ENCODE peak calls at places on chromosomes 12 and 14, in ten cellular contexts. K, D, G, Z, S, H, P, J, R and W are unnamed samples.

GRCh38 chr12:7460375-7461259 is 16.7 kb upstream of the CD163L1 start:
- DNase-seq in G (peak; percentile 36), H (peak; percentile 39), S (no peak), J (peak; percentile 4), P (peak; percentile 72), Z (peak; percentile 69), D (peak; percentile 44), R (no peak), K (peak; percentile 51), W (no peak)

GRCh38 chr12:133080051-133080618 is 588 bp upstream of the ZNF140 start:
- DNase-seq in P (peak; percentile 90), K (peak; percentile 99), J (peak; percentile 92), R (peak; percentile 96), G (peak; percentile 77), H (peak; percentile 98), D (peak; percentile 99), Z (peak; percentile 100), S (peak; percentile 99), W (peak; percentile 99)

GRCh38 chr12:123571343-123571813 is 13.0 kb upstream of the TMED2 start:
- DNase-seq in P (peak; percentile 74), G (no peak), R (no peak), H (peak; percentile 22), K (peak; percentile 65), D (peak; percentile 91), Z (peak; percentile 98), J (no peak), S (no peak), W (peak; percentile 98)

GRCh38 chr12:12622418-12622817 is 10.7 kb downstream of the CREBL2 start:
- DNase-seq in D (no peak), G (no peak), P (no peak), J (no peak), Z (no peak), H (no peak), S (no peak), K (no peak), R (peak; percentile 4), W (no peak)

GRCh38 chr14:23557521-23557920 is 1.4 kb downstream of the THTPA start:
- DNase-seq in H (no peak), S (no peak), P (no peak), R (no peak), D (no peak), K (no peak), Z (no peak), J (no peak), G (no peak), W (no peak)

GRCh38 chr12:131642101-131642540 is 68.8 kb upstream of the SFSWAP start:
- DNase-seq in R (no peak), P (no peak), S (no peak), H (no peak), Z (no peak), K (no peak), J (no peak), D (no peak), G (no peak), W (no peak)

GRCh38 chr14:102949801-102950451 is 27.5 kb downstream of the AMN start:
- DNase-seq in G (no peak), D (peak; percentile 40), Z (no peak), J (no peak), K (peak; percentile 80), R (no peak), P (peak; percentile 33), H (peak; percentile 77), S (no peak), W (no peak)

GRCh38 chr14:104141621-104142091 is 3.3 kb downstream of the KIF26A start:
- DNase-seq in Z (no peak), K (peak; percentile 34), G (no peak), R (no peak), H (no peak), P (no peak), J (no peak), S (peak; percentile 54), D (no peak), W (no peak)

GRCh38 chr14:64601571-64601970 is 51.8 kb downstream of the PPP1R36 start:
- DNase-seq in H (no peak), R (no peak), K (no peak), S (no peak), Z (no peak), D (no peak), G (no peak), P (no peak), J (no peak), W (no peak)

GRCh38 chr12:49346659-49347306 is at the start of gene DNAJC22:
- DNase-seq in J (no peak), Z (peak; percentile 27), G (no peak), H (no peak), S (peak; percentile 66), P (no peak), R (no peak), D (no peak), K (no peak), W (no peak)

GRCh38 chr12:57309420-57309819 is 58.4 kb upstream of the STAC3 start:
- DNase-seq in H (no peak), G (peak; percentile 37), K (no peak), S (no peak), R (no peak), D (peak; percentile 64), Z (peak; percentile 65), P (peak; percentile 47), J (no peak), W (no peak)

GRCh38 chr12:132445884-132446471 is 44.0 kb upstream of the FBRSL1 start:
- DNase-seq in P (peak; percentile 30), H (no peak), Z (peak; percentile 79), G (peak; percentile 32), K (peak; percentile 69), J (peak; percentile 62), D (peak; percentile 58), R (peak; percentile 85), S (peak; percentile 81), W (peak; percentile 41)

GRCh38 chr12:49131973-49132461 is 822 bp upstream of the TUBA1B start:
- DNase-seq in J (no peak), K (no peak), H (no peak), D (peak; percentile 61), P (peak; percentile 14), Z (peak; percentile 69), S (no peak), R (no peak), G (peak; percentile 54), W (peak; percentile 56)

GRCh38 chr14:73058923-73059311 is 583 bp downstream of the RBM25 start:
- DNase-seq in R (peak; percentile 1), S (no peak), K (no peak), J (no peak), D (peak; percentile 17), G (peak; percentile 8), H (peak; percentile 55), P (peak; percentile 50), Z (peak; percentile 41), W (peak; percentile 1)

GRCh38 chr12:62673027-62673815 is 206.6 kb downstream of the MON2 start:
- DNase-seq in J (no peak), R (no peak), Z (no peak), P (no peak), D (no peak), K (no peak), H (no peak), S (no peak), G (no peak), W (no peak)